ENCODE peak calls at places on chromosomes 2 and 18, in six cellular contexts. One of them, this sample, is unnamed.

GRCh38 chr2:20430461-20431302 is 16.2 kb upstream of the RHOB start:
- DNase-seq in PC-9: no peak
- DNase-seq in stromal cell of bone marrow: no peak
- DNase-seq in naive thymus-derived CD8-positive, alpha-beta T cell: no peak
- DNase-seq in right atrium auricular region: peak
- DNase-seq in mucosa of gallbladder: no peak
- DNase-seq in this sample: no peak

GRCh38 chr2:25000503-25001328 is 29.0 kb upstream of the DNAJC27 start:
- DNase-seq in right atrium auricular region: no peak
- DNase-seq in stromal cell of bone marrow: no peak
- DNase-seq in PC-9: no peak
- DNase-seq in mucosa of gallbladder: no peak
- DNase-seq in naive thymus-derived CD8-positive, alpha-beta T cell: no peak
- DNase-seq in this sample: no peak

GRCh38 chr2:29108225-29108624 is 7.0 kb upstream of the CLIP4 start:
- DNase-seq in stromal cell of bone marrow: peak
- DNase-seq in right atrium auricular region: no peak
- DNase-seq in PC-9: peak
- DNase-seq in mucosa of gallbladder: no peak
- DNase-seq in naive thymus-derived CD8-positive, alpha-beta T cell: no peak
- DNase-seq in this sample: no peak

GRCh38 chr2:34105015-34105767 is 506.1 kb upstream of the FAM98A start:
- DNase-seq in PC-9: no peak
- DNase-seq in right atrium auricular region: no peak
- DNase-seq in naive thymus-derived CD8-positive, alpha-beta T cell: no peak
- DNase-seq in mucosa of gallbladder: no peak
- DNase-seq in stromal cell of bone marrow: peak
- DNase-seq in this sample: no peak

GRCh38 chr2:226995625-226996041 is 159.8 kb downstream of the RHBDD1 start:
- DNase-seq in PC-9: no peak
- DNase-seq in mucosa of gallbladder: peak
- DNase-seq in naive thymus-derived CD8-positive, alpha-beta T cell: no peak
- DNase-seq in stromal cell of bone marrow: peak
- DNase-seq in right atrium auricular region: no peak
- DNase-seq in this sample: no peak

GRCh38 chr2:210252699-210253606 is 27.7 kb upstream of the ACADL start:
- DNase-seq in right atrium auricular region: no peak
- DNase-seq in stromal cell of bone marrow: no peak
- DNase-seq in PC-9: no peak
- DNase-seq in mucosa of gallbladder: no peak
- DNase-seq in naive thymus-derived CD8-positive, alpha-beta T cell: no peak
- DNase-seq in this sample: no peak

GRCh38 chr2:127225186-127225960 is 5.3 kb upstream of the CYP27C1 start:
- DNase-seq in mucosa of gallbladder: no peak
- DNase-seq in stromal cell of bone marrow: peak
- DNase-seq in PC-9: no peak
- DNase-seq in right atrium auricular region: no peak
- DNase-seq in naive thymus-derived CD8-positive, alpha-beta T cell: no peak
- DNase-seq in this sample: no peak

GRCh38 chr2:137535897-137536296 is 428.4 kb upstream of the HNMT start:
- DNase-seq in PC-9: no peak
- DNase-seq in mucosa of gallbladder: no peak
- DNase-seq in right atrium auricular region: no peak
- DNase-seq in naive thymus-derived CD8-positive, alpha-beta T cell: no peak
- DNase-seq in stromal cell of bone marrow: no peak
- DNase-seq in this sample: no peak

GRCh38 chr18:8706545-8706980 is 1.2 kb downstream of the MTCL1 start:
- DNase-seq in mucosa of gallbladder: no peak
- DNase-seq in naive thymus-derived CD8-positive, alpha-beta T cell: peak
- DNase-seq in stromal cell of bone marrow: no peak
- DNase-seq in right atrium auricular region: no peak
- DNase-seq in PC-9: no peak
- DNase-seq in this sample: no peak